ENCODE peak calls at places on chromosome 16, in eight cellular contexts. One of them, this sample, is unnamed.

GRCh38 chr16:22318690-22319358 is 21.6 kb downstream of the POLR3E start:
- DNase-seq in vagina: no peak
- DNase-seq in hepatocyte: peak; percentile 38
- DNase-seq in suprapubic skin: peak; percentile 78
- DNase-seq in CD4-positive, alpha-beta memory T cell: peak; percentile 59
- DNase-seq in upper lobe of right lung: peak; percentile 68
- DNase-seq in neuronal stem cell: no peak
- DNase-seq in thoracic aorta: no peak
- DNase-seq in this sample: peak; percentile 49

GRCh38 chr16:47877166-47877565 is 278.6 kb downstream of the ABCC12 start:
- DNase-seq in vagina: no peak
- DNase-seq in hepatocyte: no peak
- DNase-seq in suprapubic skin: no peak
- DNase-seq in CD4-positive, alpha-beta memory T cell: no peak
- DNase-seq in upper lobe of right lung: no peak
- DNase-seq in neuronal stem cell: no peak
- DNase-seq in thoracic aorta: no peak
- DNase-seq in this sample: no peak

GRCh38 chr16:76574651-76575050 is 297.4 kb downstream of the CNTNAP4 start:
- DNase-seq in vagina: no peak
- DNase-seq in hepatocyte: peak; percentile 58
- DNase-seq in suprapubic skin: no peak
- DNase-seq in CD4-positive, alpha-beta memory T cell: no peak
- DNase-seq in upper lobe of right lung: no peak
- DNase-seq in neuronal stem cell: no peak
- DNase-seq in thoracic aorta: no peak
- DNase-seq in this sample: no peak

GRCh38 chr16:526181-527014 is 1.1 kb upstream of the CAPN15 start:
- DNase-seq in vagina: no peak
- DNase-seq in hepatocyte: peak; percentile 80
- DNase-seq in suprapubic skin: no peak
- DNase-seq in CD4-positive, alpha-beta memory T cell: no peak
- DNase-seq in upper lobe of right lung: peak; percentile 84
- DNase-seq in neuronal stem cell: no peak
- DNase-seq in thoracic aorta: no peak
- DNase-seq in this sample: no peak

GRCh38 chr16:8342276-8342675 is 248.0 kb downstream of the TMEM114 start:
- DNase-seq in vagina: peak; percentile 20
- DNase-seq in hepatocyte: no peak
- DNase-seq in suprapubic skin: no peak
- DNase-seq in CD4-positive, alpha-beta memory T cell: no peak
- DNase-seq in upper lobe of right lung: no peak
- DNase-seq in neuronal stem cell: no peak
- DNase-seq in thoracic aorta: no peak
- DNase-seq in this sample: no peak

GRCh38 chr16:31371619-31372484 is 16.9 kb downstream of the ITGAX start:
- DNase-seq in vagina: no peak
- DNase-seq in hepatocyte: no peak
- DNase-seq in suprapubic skin: no peak
- DNase-seq in CD4-positive, alpha-beta memory T cell: no peak
- DNase-seq in upper lobe of right lung: no peak
- DNase-seq in neuronal stem cell: no peak
- DNase-seq in thoracic aorta: no peak
- DNase-seq in this sample: no peak

GRCh38 chr16:58563235-58563634 is 47.9 kb downstream of the SETD6 start:
- DNase-seq in vagina: no peak
- DNase-seq in hepatocyte: no peak
- DNase-seq in suprapubic skin: no peak
- DNase-seq in CD4-positive, alpha-beta memory T cell: no peak
- DNase-seq in upper lobe of right lung: no peak
- DNase-seq in neuronal stem cell: no peak
- DNase-seq in thoracic aorta: no peak
- DNase-seq in this sample: no peak

GRCh38 chr16:53291757-53292392 is 142.4 kb upstream of the RBL2 start:
- DNase-seq in vagina: no peak
- DNase-seq in hepatocyte: no peak
- DNase-seq in suprapubic skin: no peak
- DNase-seq in CD4-positive, alpha-beta memory T cell: no peak
- DNase-seq in upper lobe of right lung: no peak
- DNase-seq in neuronal stem cell: no peak
- DNase-seq in thoracic aorta: no peak
- DNase-seq in this sample: no peak

GRCh38 chr16:75023019-75023418 is 24.2 kb downstream of the ZNRF1 start:
- DNase-seq in vagina: no peak
- DNase-seq in hepatocyte: no peak
- DNase-seq in suprapubic skin: no peak
- DNase-seq in CD4-positive, alpha-beta memory T cell: no peak
- DNase-seq in upper lobe of right lung: no peak
- DNase-seq in neuronal stem cell: no peak
- DNase-seq in thoracic aorta: no peak
- DNase-seq in this sample: no peak

GRCh38 chr16:65212791-65213190 is 90.9 kb upstream of the CDH11 start:
- DNase-seq in vagina: no peak
- DNase-seq in hepatocyte: no peak
- DNase-seq in suprapubic skin: no peak
- DNase-seq in CD4-positive, alpha-beta memory T cell: no peak
- DNase-seq in upper lobe of right lung: no peak
- DNase-seq in neuronal stem cell: no peak
- DNase-seq in thoracic aorta: no peak
- DNase-seq in this sample: no peak

GRCh38 chr16:87535457-87535854 is 42.6 kb upstream of the ZCCHC14 start:
- DNase-seq in vagina: no peak
- DNase-seq in hepatocyte: no peak
- DNase-seq in suprapubic skin: no peak
- DNase-seq in CD4-positive, alpha-beta memory T cell: no peak
- DNase-seq in upper lobe of right lung: no peak
- DNase-seq in neuronal stem cell: no peak
- DNase-seq in thoracic aorta: no peak
- DNase-seq in this sample: no peak

GRCh38 chr16:87534030-87534653 is 41.3 kb upstream of the ZCCHC14 start:
- DNase-seq in vagina: no peak
- DNase-seq in hepatocyte: no peak
- DNase-seq in suprapubic skin: no peak
- DNase-seq in CD4-positive, alpha-beta memory T cell: no peak
- DNase-seq in upper lobe of right lung: no peak
- DNase-seq in neuronal stem cell: no peak
- DNase-seq in thoracic aorta: no peak
- DNase-seq in this sample: no peak

GRCh38 chr16:87536795-87537142 is 43.9 kb upstream of the ZCCHC14 start:
- DNase-seq in vagina: no peak
- DNase-seq in hepatocyte: no peak
- DNase-seq in suprapubic skin: no peak
- DNase-seq in CD4-positive, alpha-beta memory T cell: no peak
- DNase-seq in upper lobe of right lung: no peak
- DNase-seq in neuronal stem cell: no peak
- DNase-seq in thoracic aorta: no peak
- DNase-seq in this sample: no peak

GRCh38 chr16:87534751-87535150 is 41.9 kb upstream of the ZCCHC14 start:
- DNase-seq in vagina: no peak
- DNase-seq in hepatocyte: no peak
- DNase-seq in suprapubic skin: no peak
- DNase-seq in CD4-positive, alpha-beta memory T cell: no peak
- DNase-seq in upper lobe of right lung: no peak
- DNase-seq in neuronal stem cell: no peak
- DNase-seq in thoracic aorta: no peak
- DNase-seq in this sample: no peak

GRCh38 chr16:87535855-87536794 is 43.3 kb upstream of the ZCCHC14 start:
- DNase-seq in vagina: no peak
- DNase-seq in hepatocyte: no peak
- DNase-seq in suprapubic skin: no peak
- DNase-seq in CD4-positive, alpha-beta memory T cell: no peak
- DNase-seq in upper lobe of right lung: no peak
- DNase-seq in neuronal stem cell: no peak
- DNase-seq in thoracic aorta: no peak
- DNase-seq in this sample: no peak
- H3K4me3 ChIP-seq in vagina: no peak overlapping the region
- H3K4me3 ChIP-seq in hepatocyte: no peak overlapping the region
- H3K4me3 ChIP-seq in suprapubic skin: no peak overlapping the region
- H3K4me3 ChIP-seq in CD4-positive, alpha-beta memory T cell: no peak overlapping the region
- H3K4me3 ChIP-seq in upper lobe of right lung: no peak overlapping the region
- H3K4me3 ChIP-seq in neuronal stem cell: no peak overlapping the region
- H3K4me3 ChIP-seq in thoracic aorta: no peak overlapping the region
- H3K4me3 ChIP-seq in this sample: no peak overlapping the region

DNA sequence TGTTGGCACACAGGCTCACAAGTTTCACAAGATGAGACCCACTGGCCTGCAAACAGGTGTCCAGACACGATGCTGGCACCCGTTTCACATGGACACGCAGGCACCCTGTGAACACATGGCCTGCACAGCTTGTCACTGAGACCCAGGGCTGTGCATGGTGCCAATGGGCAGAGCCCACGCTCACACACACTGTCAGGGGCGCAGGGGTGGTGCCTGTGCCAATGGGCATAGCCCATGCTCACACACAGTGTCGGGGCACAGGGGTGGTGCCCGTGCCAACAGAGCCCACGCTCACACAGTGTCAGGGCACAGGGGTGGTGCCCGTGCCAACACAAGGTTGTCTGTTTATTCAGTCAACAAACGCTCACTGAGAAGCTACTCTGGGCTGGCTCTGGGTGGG is 29.3 kb downstream of the CTU2 start:
- DNase-seq in vagina: no peak
- DNase-seq in hepatocyte: no peak
- DNase-seq in suprapubic skin: no peak
- DNase-seq in CD4-positive, alpha-beta memory T cell: no peak
- DNase-seq in upper lobe of right lung: no peak
- DNase-seq in neuronal stem cell: no peak
- DNase-seq in thoracic aorta: no peak
- DNase-seq in this sample: no peak
- H3K27ac ChIP-seq in vagina: no peak overlapping the region
- H3K27ac ChIP-seq in hepatocyte: no peak overlapping the region
- H3K27ac ChIP-seq in suprapubic skin: no peak overlapping the region
- H3K27ac ChIP-seq in CD4-positive, alpha-beta memory T cell: no peak overlapping the region
- H3K27ac ChIP-seq in upper lobe of right lung: no peak overlapping the region
- H3K27ac ChIP-seq in neuronal stem cell: no peak overlapping the region
- H3K27ac ChIP-seq in thoracic aorta: no peak overlapping the region
- H3K27ac ChIP-seq in this sample: no peak overlapping the region

GRCh38 chr16:55255890-55256289 is 68.1 kb upstream of the IRX6 start:
- DNase-seq in vagina: peak; percentile 32
- DNase-seq in hepatocyte: no peak
- DNase-seq in suprapubic skin: no peak
- DNase-seq in CD4-positive, alpha-beta memory T cell: no peak
- DNase-seq in upper lobe of right lung: no peak
- DNase-seq in neuronal stem cell: no peak
- DNase-seq in thoracic aorta: no peak
- DNase-seq in this sample: no peak

GRCh38 chr16:55256412-55257016 is 67.5 kb upstream of the IRX6 start:
- DNase-seq in vagina: peak; percentile 67
- DNase-seq in hepatocyte: no peak
- DNase-seq in suprapubic skin: no peak
- DNase-seq in CD4-positive, alpha-beta memory T cell: no peak
- DNase-seq in upper lobe of right lung: no peak
- DNase-seq in neuronal stem cell: no peak
- DNase-seq in thoracic aorta: no peak
- DNase-seq in this sample: no peak

GRCh38 chr16:55253987-55254386 is 70.0 kb upstream of the IRX6 start:
- DNase-seq in vagina: no peak
- DNase-seq in hepatocyte: no peak
- DNase-seq in suprapubic skin: no peak
- DNase-seq in CD4-positive, alpha-beta memory T cell: no peak
- DNase-seq in upper lobe of right lung: no peak
- DNase-seq in neuronal stem cell: no peak
- DNase-seq in thoracic aorta: no peak
- DNase-seq in this sample: no peak

GRCh38 chr16:55261301-55261700 is 62.7 kb upstream of the IRX6 start:
- DNase-seq in vagina: no peak
- DNase-seq in hepatocyte: no peak
- DNase-seq in suprapubic skin: no peak
- DNase-seq in CD4-positive, alpha-beta memory T cell: no peak
- DNase-seq in upper lobe of right lung: no peak
- DNase-seq in neuronal stem cell: no peak
- DNase-seq in thoracic aorta: no peak
- DNase-seq in this sample: no peak

DNA sequence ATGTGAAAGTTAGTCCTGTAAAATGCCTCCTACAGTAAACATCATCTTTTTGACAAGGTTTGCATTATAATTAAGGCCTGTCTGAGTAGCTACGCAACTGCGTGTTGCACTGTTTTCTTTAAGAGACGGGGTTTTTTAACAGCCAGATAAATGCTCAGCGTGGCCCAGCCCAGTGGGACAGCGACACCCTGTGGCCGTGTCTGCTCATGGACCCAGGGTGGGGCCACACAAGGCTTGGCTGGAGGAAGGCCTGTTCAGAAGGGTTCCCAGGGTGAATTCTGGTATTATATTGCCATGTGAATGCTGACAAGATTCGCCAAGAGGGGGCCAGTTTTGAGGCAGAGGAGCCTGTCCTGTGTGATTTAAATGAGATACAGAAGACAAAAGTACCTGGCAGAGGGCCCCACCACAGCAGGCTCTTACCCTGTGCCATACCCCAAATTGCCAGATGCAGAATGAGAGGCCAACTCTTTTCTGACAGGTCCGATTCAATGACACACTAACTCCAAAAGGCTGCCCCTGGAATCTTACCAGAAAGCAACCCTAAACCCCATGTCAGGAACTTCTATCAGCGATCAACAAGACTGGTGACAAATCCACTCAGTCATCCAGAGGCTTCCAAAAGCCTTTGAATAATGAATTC is 65.9 kb upstream of the IRX6 start:
- DNase-seq in vagina: peak; percentile 74
- DNase-seq in hepatocyte: peak; percentile 66
- DNase-seq in suprapubic skin: peak; percentile 83
- DNase-seq in CD4-positive, alpha-beta memory T cell: peak; percentile 43
- DNase-seq in upper lobe of right lung: peak; percentile 86
- DNase-seq in neuronal stem cell: peak; percentile 49
- DNase-seq in thoracic aorta: no peak
- DNase-seq in this sample: no peak
- H3K4me1 ChIP-seq in vagina: no peaks in the 10 kb centered on the region
- H3K4me1 ChIP-seq in hepatocyte: no peaks in the 10 kb centered on the region
- H3K4me1 ChIP-seq in suprapubic skin: peaks cover 4% of the 10 kb centered on the region
- H3K4me1 ChIP-seq in CD4-positive, alpha-beta memory T cell: no peaks in the 10 kb centered on the region
- H3K4me1 ChIP-seq in upper lobe of right lung: no peaks in the 10 kb centered on the region
- H3K4me1 ChIP-seq in neuronal stem cell: no peaks in the 10 kb centered on the region
- H3K4me1 ChIP-seq in thoracic aorta: no peaks in the 10 kb centered on the region
- H3K4me1 ChIP-seq in this sample: no peaks in the 10 kb centered on the region

DNA sequence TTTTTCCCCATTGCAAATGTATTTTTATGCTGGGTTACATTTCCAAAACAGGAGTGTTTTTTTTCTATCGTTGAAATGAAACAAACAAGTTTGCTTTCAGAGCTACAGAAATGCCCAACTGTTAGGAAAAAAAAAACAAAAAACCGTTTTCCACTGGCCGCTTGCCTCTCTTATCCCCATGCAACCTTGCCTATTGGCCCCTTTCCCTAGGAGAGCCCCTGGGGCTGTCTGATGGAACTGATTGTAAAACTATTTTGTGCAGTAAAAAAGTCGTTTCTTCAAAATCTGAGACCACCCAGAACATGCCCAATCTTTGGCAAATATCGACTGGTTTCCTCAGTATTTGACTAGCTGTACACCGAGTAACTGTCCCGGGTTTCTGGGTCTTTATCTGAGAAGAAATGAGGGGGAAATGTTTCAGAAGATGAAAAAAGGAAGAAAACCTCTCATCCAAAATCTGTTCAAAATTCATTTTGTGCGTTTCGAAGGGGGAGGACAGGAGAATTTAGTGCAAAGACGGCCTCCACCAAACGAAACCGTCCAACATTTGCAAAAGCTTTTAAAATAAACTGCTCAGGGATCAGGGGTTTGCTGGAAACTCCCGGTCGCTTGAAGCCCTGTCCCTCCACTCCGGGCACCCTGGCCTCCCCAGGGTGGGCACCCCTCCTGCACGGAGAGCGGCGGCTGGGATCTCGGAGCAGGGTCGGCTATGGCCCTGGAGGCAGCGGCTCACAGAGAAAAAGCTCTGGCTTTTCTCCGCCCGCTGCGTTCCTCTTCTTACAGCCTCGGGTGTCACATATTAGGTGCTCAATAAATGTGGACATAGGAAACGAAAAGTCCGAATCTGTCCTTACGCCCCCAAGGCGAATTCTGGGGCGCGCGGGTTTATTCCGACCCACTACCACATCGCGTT is 1.0 kb upstream of the GNAO1 start:
- DNase-seq in vagina: no peak
- DNase-seq in hepatocyte: no peak
- DNase-seq in suprapubic skin: peak; percentile 76
- DNase-seq in CD4-positive, alpha-beta memory T cell: peak; percentile 42
- DNase-seq in upper lobe of right lung: no peak
- DNase-seq in neuronal stem cell: peak; percentile 43
- DNase-seq in thoracic aorta: no peak
- DNase-seq in this sample: peak; percentile 41
- H3K4me3 ChIP-seq in vagina: peak overlapping the region; percentile 71
- H3K4me3 ChIP-seq in hepatocyte: peak overlapping the region; percentile 58
- H3K4me3 ChIP-seq in suprapubic skin: peak overlapping the region; percentile 70
- H3K4me3 ChIP-seq in CD4-positive, alpha-beta memory T cell: no peak overlapping the region
- H3K4me3 ChIP-seq in upper lobe of right lung: peak overlapping the region; percentile 52
- H3K4me3 ChIP-seq in neuronal stem cell: peak overlapping the region; percentile 49
- H3K4me3 ChIP-seq in thoracic aorta: peak overlapping the region; percentile 80
- H3K4me3 ChIP-seq in this sample: peak overlapping the region; percentile 55